ENCODE peak calls at places on chromosomes 4 and X, in seven cellular contexts. E is HL-60, R is tibial nerve, N is trophoblast cell, A is heart right ventricle, T is lung, K is upper lobe of left lung. V is an unnamed sample.

GRCh38 chr4:70670332-70671014 is 4.2 kb upstream of the JCHAIN start:
- DNase-seq in N (no peak), A (no peak), T (no peak), K (no peak), E (no peak), R (no peak), V (no peak)

GRCh38 chr4:53943345-53944085 is 120.9 kb downstream of the CHIC2 start:
- DNase-seq in N (no peak), T (no peak), A (no peak), E (no peak), R (no peak), K (no peak), V (no peak)

GRCh38 chr4:20044502-20044911 is 207.2 kb upstream of the SLIT2 start:
- DNase-seq in E (no peak), R (no peak), T (no peak), K (no peak), N (no peak), A (no peak), V (no peak)

GRCh38 chrX:24838624-24839023 is 144.9 kb downstream of the POLA1 start:
- DNase-seq in R (no peak), E (no peak), A (no peak), N (peak; percentile 76), K (no peak), T (no peak), V (no peak)

GRCh38 chrX:130083656-130084382 is 26.5 kb downstream of the ELF4 start:
- DNase-seq in K (peak; percentile 54), N (peak; percentile 60), R (no peak), T (no peak), E (no peak), A (no peak), V (no peak)

GRCh38 chrX:130906776-130907175 is 3.8 kb upstream of the ENOX2 start:
- DNase-seq in T (no peak), N (no peak), R (no peak), K (no peak), E (no peak), A (no peak), V (no peak)

GRCh38 chr4:81628489-81628888 is 156.8 kb upstream of the RASGEF1B start:
- DNase-seq in R (no peak), A (no peak), T (no peak), E (no peak), K (no peak), N (peak; percentile 62), V (no peak)

GRCh38 chrX:16484338-16484737 is 165.6 kb upstream of the S100G start:
- DNase-seq in K (peak; percentile 42), T (no peak), N (peak; percentile 71), E (peak; percentile 2), R (no peak), A (no peak), V (no peak)

GRCh38 chrX:46374371-46374770 is 170.8 kb downstream of the ZNF674 start:
- DNase-seq in A (no peak), E (no peak), T (no peak), R (no peak), N (no peak), K (no peak), V (no peak)

GRCh38 chrX:150308532-150309157 is 54.5 kb upstream of the MAMLD1 start:
- DNase-seq in A (no peak), E (no peak), N (no peak), T (no peak), R (no peak), K (no peak), V (no peak)

GRCh38 chrX:102808336-102808735 is 87.8 kb downstream of the GPRASP3 start:
- DNase-seq in A (no peak), N (no peak), K (no peak), E (no peak), R (no peak), T (no peak), V (no peak)

GRCh38 chr4:74543983-74544382 is 99.0 kb downstream of the AREG start:
- DNase-seq in A (no peak), T (no peak), R (no peak), K (no peak), E (no peak), N (peak; percentile 64), V (no peak)

DNA sequence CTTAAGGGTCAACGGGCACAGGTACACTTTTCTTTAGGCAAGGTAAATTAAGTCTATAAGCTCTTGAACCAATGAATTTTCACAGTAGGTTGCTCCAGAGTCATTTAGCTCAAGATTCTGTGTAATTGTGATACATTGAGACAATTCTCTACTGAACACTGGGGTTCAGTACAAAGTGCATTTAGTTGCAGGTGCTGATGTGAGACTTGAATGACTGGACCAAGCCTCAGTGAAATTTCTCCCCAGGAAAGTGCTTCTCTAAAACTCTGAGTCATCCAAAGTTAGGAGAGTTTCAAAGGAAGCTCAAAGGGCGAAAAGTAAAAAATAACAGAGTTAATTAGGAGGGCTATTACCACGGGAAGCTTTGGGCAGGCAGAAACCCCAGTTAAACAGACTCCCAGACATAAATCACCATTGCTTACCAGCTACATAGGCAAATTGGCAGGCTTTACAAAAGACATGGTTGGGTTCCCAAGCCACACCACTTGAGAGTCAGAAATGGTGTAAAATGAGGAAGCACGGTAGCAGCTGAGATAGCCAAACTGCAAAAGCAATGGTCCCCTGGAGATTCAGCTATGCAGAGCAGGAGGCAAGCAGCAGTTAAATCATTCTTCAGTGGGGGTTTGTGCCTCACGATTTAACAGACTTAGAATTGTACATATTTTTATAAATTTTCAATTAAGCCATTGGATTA is 202.6 kb downstream of the PCDH19 start:
- DNase-seq in R (no peak), E (no peak), T (no peak), A (no peak), K (no peak), N (no peak), V (no peak)
- H3K27me3 ChIP-seq in R (peaks cover 8% of the 10 kb centered on the region), E (no peaks in the 10 kb centered on the region), T (no peaks in the 10 kb centered on the region), A (no peaks in the 10 kb centered on the region), K (no peaks in the 10 kb centered on the region), N (no peaks in the 10 kb centered on the region), V (no peaks in the 10 kb centered on the region)

DNA sequence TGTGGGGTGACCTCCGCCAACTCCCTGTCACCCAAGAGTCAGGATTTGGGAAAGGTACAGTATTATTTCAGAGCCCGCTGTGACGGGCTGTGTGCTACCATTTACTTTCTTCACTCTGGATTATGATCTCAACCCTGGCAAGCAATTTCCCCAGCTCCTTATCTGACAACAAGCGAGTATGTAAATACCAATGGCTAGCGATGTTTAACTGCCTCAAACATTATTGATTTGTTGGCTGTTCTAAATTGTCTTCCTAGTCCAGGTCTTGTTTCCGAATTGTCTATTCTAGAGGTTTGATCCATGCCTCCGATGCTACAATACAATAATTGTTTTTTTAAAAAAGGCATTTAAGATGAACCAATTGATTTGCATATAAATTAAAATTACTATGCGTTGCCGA is 17.7 kb upstream of the PITX2 start:
- DNase-seq in T (no peak), A (no peak), N (no peak), E (no peak), R (no peak), K (no peak), V (no peak)
- H3K27me3 ChIP-seq in T (peaks cover 5% of the 10 kb centered on the region), A (peaks cover 100% of the 10 kb centered on the region), N (peaks cover 54% of the 10 kb centered on the region), E (peaks cover 55% of the 10 kb centered on the region), R (peaks cover 100% of the 10 kb centered on the region), K (no peaks in the 10 kb centered on the region), V (peaks cover 100% of the 10 kb centered on the region)

GRCh38 chrX:107420571-107420970 is 28.9 kb upstream of the FRMPD3 start:
- DNase-seq in R (no peak), T (no peak), A (no peak), N (no peak), K (no peak), E (no peak), V (no peak)
- H3K27me3 ChIP-seq in R (peaks cover 12% of the 10 kb centered on the region), T (peaks cover 6% of the 10 kb centered on the region), A (peaks cover 38% of the 10 kb centered on the region), N (no peaks in the 10 kb centered on the region), K (no peaks in the 10 kb centered on the region), E (no peaks in the 10 kb centered on the region), V (no peaks in the 10 kb centered on the region)

GRCh38 chr4:3772632-3773031 is 6.4 kb downstream of the ADRA2C start:
- DNase-seq in E (no peak), N (no peak), A (no peak), T (no peak), R (no peak), K (no peak), V (no peak)
- H3K27me3 ChIP-seq in E (peaks cover 8% of the 10 kb centered on the region), N (peaks cover 2% of the 10 kb centered on the region), A (peaks cover 61% of the 10 kb centered on the region), T (peaks cover 10% of the 10 kb centered on the region), R (peaks cover 9% of the 10 kb centered on the region), K (no peaks in the 10 kb centered on the region), V (peaks cover 4% of the 10 kb centered on the region)

DNA sequence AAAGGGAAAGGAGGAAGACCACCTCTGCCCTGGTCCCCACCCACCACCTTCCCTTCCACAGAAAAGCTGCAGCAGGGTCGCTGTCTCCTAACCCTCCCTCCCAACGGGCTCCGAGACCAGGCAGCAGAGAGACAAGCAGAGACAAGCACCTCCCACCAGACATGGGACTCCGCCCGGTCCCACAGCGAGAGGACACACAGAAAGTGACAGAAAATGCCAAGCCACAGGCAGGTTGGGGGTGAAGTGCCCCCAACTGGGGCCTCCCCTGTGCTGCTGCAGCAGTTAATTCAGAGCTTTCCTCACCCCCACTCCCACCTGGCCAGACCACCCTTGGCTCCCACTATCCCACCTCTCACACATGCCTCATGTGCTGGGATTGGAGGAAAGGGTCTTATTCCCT is 64.4 kb upstream of the AFAP1 start:
- DNase-seq in A (no peak), E (no peak), K (no peak), N (no peak), R (no peak), T (no peak), V (no peak)
- H3K27me3 ChIP-seq in A (no peaks in the 10 kb centered on the region), E (no peaks in the 10 kb centered on the region), K (no peaks in the 10 kb centered on the region), N (no peaks in the 10 kb centered on the region), R (no peaks in the 10 kb centered on the region), T (no peaks in the 10 kb centered on the region), V (no peaks in the 10 kb centered on the region)

V was measured in esophagus squamous epithelium.